ENCODE peak calls at places on chromosomes 2 and 18, in nine cellular contexts. U, F, Y, N, C, A, K, B and L are unnamed samples.

GRCh38 chr2:95024306-95024880 is 1.1 kb upstream of the MAL start:
- DNase-seq in U (no peak), F (no peak), Y (no peak), N (no peak), C (no peak), A (no peak), K (peak), B (no peak), L (no peak)

GRCh38 chr2:138548796-138549195 is 47.2 kb downstream of the SPOPL start:
- DNase-seq in U (no peak), F (no peak), Y (no peak), N (no peak), C (no peak), A (no peak), K (no peak), B (no peak), L (no peak)

GRCh38 chr2:217875556-217876252 is 127.1 kb downstream of the TNS1 start:
- DNase-seq in U (no peak), F (no peak), Y (no peak), N (no peak), C (no peak), A (no peak), K (no peak), B (no peak), L (no peak)

GRCh38 chr2:73494031-73494430 is 108.4 kb downstream of the ALMS1 start:
- DNase-seq in U (peak), F (no peak), Y (peak), N (no peak), C (no peak), A (no peak), K (no peak), B (no peak), L (no peak)

GRCh38 chr2:207390302-207391095 is 139.3 kb upstream of the CREB1 start:
- DNase-seq in U (no peak), F (no peak), Y (no peak), N (no peak), C (no peak), A (no peak), K (peak), B (no peak), L (no peak)

GRCh38 chr2:165573534-165574461 is 104.3 kb downstream of the CSRNP3 start:
- DNase-seq in U (peak), F (no peak), Y (peak), N (peak), C (no peak), A (no peak), K (peak), B (no peak), L (no peak)

GRCh38 chr2:211351998-211352397 is 795.6 kb downstream of the CPS1 start:
- DNase-seq in U (peak), F (no peak), Y (no peak), N (no peak), C (no peak), A (no peak), K (no peak), B (no peak), L (no peak)

GRCh38 chr18:10454800-10455550 is 540 bp downstream of the APCDD1 start:
- DNase-seq in U (no peak), F (no peak), Y (no peak), N (peak), C (no peak), A (no peak), K (peak), B (no peak), L (no peak)

GRCh38 chr18:8835556-8835955 is 130.2 kb downstream of the MTCL1 start:
- DNase-seq in U (no peak), F (peak), Y (no peak), N (no peak), C (no peak), A (no peak), K (no peak), B (no peak), L (no peak)

GRCh38 chr2:48356701-48357322 is 173.1 kb upstream of the STON1 start:
- DNase-seq in U (no peak), F (no peak), Y (peak), N (no peak), C (no peak), A (no peak), K (peak), B (no peak), L (peak)

GRCh38 chr2:128404709-128405466 is 86.2 kb upstream of the HS6ST1 start:
- DNase-seq in U (no peak), F (no peak), Y (no peak), N (no peak), C (no peak), A (no peak), K (no peak), B (no peak), L (no peak)

GRCh38 chr2:106158871-106159270 is 35.2 kb downstream of the UXS1 start:
- DNase-seq in U (no peak), F (no peak), Y (no peak), N (no peak), C (no peak), A (no peak), K (no peak), B (no peak), L (no peak)

GRCh38 chr2:6828299-6828584 is 37.5 kb downstream of the CMPK2 start:
- DNase-seq in U (peak), F (peak), Y (no peak), N (no peak), C (no peak), A (no peak), K (peak), B (no peak), L (no peak)

GRCh38 chr2:216740557-216741222 is 45.3 kb upstream of the IGFBP5 start:
- DNase-seq in U (no peak), F (no peak), Y (no peak), N (no peak), C (no peak), A (no peak), K (peak), B (no peak), L (no peak)

GRCh38 chr2:123521868-123522267 is 503.2 kb upstream of the CNTNAP5 start:
- DNase-seq in U (no peak), F (no peak), Y (no peak), N (no peak), C (peak), A (no peak), K (no peak), B (no peak), L (no peak)

GRCh38 chr18:34592961-34593382 is 117.1 kb upstream of the DTNA start:
- DNase-seq in U (no peak), F (no peak), Y (no peak), N (peak), C (no peak), A (no peak), K (peak), B (no peak), L (peak)

GRCh38 chr2:177717831-177718618 is 325.5 kb downstream of the AGPS start:
- DNase-seq in U (peak), F (no peak), Y (no peak), N (no peak), C (no peak), A (peak), K (peak), B (no peak), L (no peak)

GRCh38 chr2:126658910-126659613 is 3.1 kb downstream of the GYPC start:
- DNase-seq in U (no peak), F (no peak), Y (no peak), N (peak), C (no peak), A (no peak), K (no peak), B (no peak), L (no peak)

GRCh38 chr2:63056309-63057065 is 5.9 kb downstream of the OTX1 start:
- DNase-seq in U (no peak), F (no peak), Y (no peak), N (no peak), C (no peak), A (no peak), K (no peak), B (peak), L (no peak)

GRCh38 chr2:84481702-84482101 is 22.6 kb upstream of the SUCLG1 start:
- DNase-seq in U (peak), F (no peak), Y (no peak), N (no peak), C (no peak), A (no peak), K (no peak), B (no peak), L (no peak)

GRCh38 chr2:223041527-223042109 is 10.4 kb upstream of the KCNE4 start:
- DNase-seq in U (peak), F (peak), Y (peak), N (peak), C (peak), A (peak), K (no peak), B (no peak), L (peak)

GRCh38 chr18:3219621-3220335 is at the start of gene MYOM1:
- DNase-seq in U (no peak), F (no peak), Y (no peak), N (no peak), C (no peak), A (no peak), K (no peak), B (no peak), L (no peak)